ENCODE peak calls at places on chromosomes 3 and 15, in four cellular contexts. K is K562, W is IMR-90, V is mesendoderm. F is an unnamed sample.

GRCh38 chr15:31175484-31175883 is 74.0 kb upstream of the TRPM1 start:
- DNase-seq in K (no peak), V (no peak), W (no peak), F (no peak)

GRCh38 chr3:59783468-59783988 is 733.7 kb upstream of the CFAP20DC start:
- DNase-seq in W (no peak), K (no peak), V (no peak), F (no peak)

GRCh38 chr3:52979190-52979983 is 66.5 kb downstream of the SFMBT1 start:
- DNase-seq in K (no peak), V (no peak), W (no peak), F (no peak)

GRCh38 chr15:71596672-71597071 is 213.7 kb upstream of the NR2E3 start:
- DNase-seq in V (peak), W (peak), K (no peak), F (peak)

GRCh38 chr15:81064253-81064652 is 63.5 kb downstream of the TLNRD1 start:
- DNase-seq in K (no peak), V (no peak), W (no peak), F (no peak)

GRCh38 chr3:9105421-9105820 is 142.1 kb upstream of the RAD18 start:
- DNase-seq in V (peak), W (no peak), K (no peak), F (no peak)

GRCh38 chr3:41131224-41131623 is 68.1 kb upstream of the CTNNB1 start:
- DNase-seq in W (no peak), K (no peak), V (peak), F (peak)

GRCh38 chr15:65311760-65312159 is 7.3 kb downstream of the RNU5B-1 start:
- DNase-seq in V (no peak), K (no peak), W (no peak), F (no peak)

GRCh38 chr15:60414016-60414682 is 16.4 kb upstream of the ANXA2 start:
- DNase-seq in K (no peak), W (peak), V (no peak), F (no peak)

GRCh38 chr3:175226444-175226843 is 367.3 kb downstream of the NAALADL2 start:
- DNase-seq in V (no peak), K (no peak), W (no peak), F (no peak)

GRCh38 chr15:39300451-39301153 is 280.3 kb upstream of the THBS1 start:
- DNase-seq in K (no peak), W (peak), V (peak), F (no peak)

GRCh38 chr3:134652409-134652831 is 1.6 kb upstream of the KY start:
- DNase-seq in K (no peak), V (no peak), W (peak), F (no peak)

GRCh38 chr3:134649106-134649705 is 1.6 kb downstream of the KY start:
- DNase-seq in K (no peak), V (no peak), W (no peak), F (no peak)

GRCh38 chr3:134650431-134651346 is at the start of gene KY:
- DNase-seq in W (peak), V (peak), K (no peak), F (peak)

GRCh38 chr3:134652886-134653630 is 2.2 kb upstream of the KY start:
- DNase-seq in W (no peak), K (no peak), V (no peak), F (no peak)

DNA sequence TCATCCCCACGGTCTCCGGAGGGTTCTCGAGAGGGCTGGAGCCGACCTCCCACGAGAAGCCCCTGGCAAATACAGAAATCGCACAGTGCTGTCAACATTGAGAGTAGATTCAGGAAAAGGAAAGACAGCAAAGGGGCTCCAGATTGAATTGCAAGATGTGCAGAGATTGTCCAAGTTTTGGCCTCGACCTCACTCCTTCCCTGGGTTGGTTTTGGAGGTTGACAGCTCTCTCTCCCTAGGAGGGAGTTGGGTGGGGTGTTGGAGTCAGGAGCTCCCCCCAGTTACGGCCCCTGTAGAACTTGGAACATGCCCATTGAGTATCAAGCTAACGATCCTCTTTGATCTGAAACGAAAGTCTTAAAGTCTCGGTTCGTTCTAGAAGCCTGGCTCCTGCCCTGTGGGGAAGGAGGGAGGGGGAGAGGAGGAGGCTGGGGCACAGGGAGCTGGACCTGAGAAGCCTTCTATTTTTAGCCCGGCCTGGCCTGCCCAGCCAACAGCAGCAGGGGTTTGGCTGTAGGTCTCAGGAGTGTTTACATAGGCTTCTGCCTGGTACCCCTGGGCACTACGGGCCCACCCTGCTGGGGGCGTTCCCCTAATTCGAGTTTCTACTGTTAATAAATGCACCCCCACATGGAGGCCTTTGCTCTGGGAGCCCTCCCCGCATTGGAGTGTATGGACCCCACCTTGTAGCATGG is 672 bp upstream of the KY start:
- DNase-seq in V (no peak), K (no peak), W (peak), F (no peak)
- H3K4me3 ChIP-seq in V (no peak), K (no peak), W (peak), F (peak)

GRCh38 chr15:80026754-80027153 is 32.7 kb upstream of the ZFAND6 start:
- DNase-seq in W (no peak), K (no peak), V (no peak), F (no peak)
- H3K4me2 ChIP-seq in W (no peak), K (no peak), V (no peak), F (no peak)

DNA sequence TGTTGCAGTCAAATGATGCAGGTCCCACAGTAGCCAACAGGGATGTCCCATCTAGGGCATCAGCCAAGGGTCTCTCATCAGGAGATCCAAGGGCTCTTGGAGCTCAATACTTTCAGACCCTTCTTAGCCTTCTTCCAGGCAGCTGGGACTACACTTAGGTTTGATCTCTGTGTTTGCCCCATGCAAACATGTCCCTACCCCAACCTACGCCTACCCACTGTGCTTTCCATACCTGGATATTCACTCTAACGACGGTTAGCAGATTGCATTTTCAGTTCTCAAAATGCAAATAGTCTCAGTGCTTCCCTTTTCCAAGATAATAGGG is 837 bp upstream of the CEP70 start:
- DNase-seq in W (no peak), V (no peak), K (no peak), F (no peak)
- H3K4me3 ChIP-seq in W (peak), V (no peak), K (no peak), F (no peak)

DNA sequence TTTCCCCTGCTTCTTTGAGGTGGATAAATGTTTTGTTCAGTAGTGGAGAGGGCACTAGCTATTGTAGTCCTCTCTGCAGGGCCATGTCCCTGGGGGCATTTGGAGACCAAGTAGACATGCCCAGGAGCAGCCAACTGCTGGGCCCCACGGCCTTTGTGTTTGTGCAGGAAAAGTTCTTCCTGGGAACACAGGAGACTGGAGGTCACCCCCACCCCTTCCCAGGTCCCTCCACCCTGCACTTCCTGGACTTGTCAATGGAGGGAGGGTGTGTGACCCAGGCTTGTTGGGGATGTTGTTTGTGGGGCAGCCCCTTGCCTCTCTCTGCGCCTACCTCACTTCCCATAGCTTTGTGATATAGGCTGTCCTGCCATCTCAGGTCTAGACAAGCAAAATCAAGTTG is 317.0 kb upstream of the LRRFIP2 start:
- DNase-seq in K (no peak), V (peak), W (no peak), F (peak)
- H3K4me2 ChIP-seq in K (no peak), V (no peak), W (no peak), F (no peak)

F was measured in GM23338.